ENCODE peak calls at places on chromosomes 4 and X, in five cellular contexts. One of them, this sample, is unnamed.
A peak's percentile ranks its signal among the peaks of the same experiment; 100 is the strongest.

GRCh38 chrX:151396042-151396826 is 772 bp upstream of the VMA21 start:
- DNase-seq in colonic mucosa: no peak
- DNase-seq in cardiac muscle cell: no peak
- DNase-seq in tibial artery: peak; percentile 22
- DNase-seq in pancreas: no peak
- DNase-seq in this sample: peak; percentile 61

GRCh38 chrX:51456814-51457213 is 39.6 kb downstream of the NUDT11 start:
- DNase-seq in colonic mucosa: no peak
- DNase-seq in cardiac muscle cell: peak; percentile 36
- DNase-seq in tibial artery: no peak
- DNase-seq in pancreas: no peak
- DNase-seq in this sample: no peak

GRCh38 chr4:166972071-166972470 is 262.2 kb downstream of the SPOCK3 start:
- DNase-seq in colonic mucosa: no peak
- DNase-seq in cardiac muscle cell: no peak
- DNase-seq in tibial artery: no peak
- DNase-seq in pancreas: no peak
- DNase-seq in this sample: no peak

GRCh38 chr4:2261110-2261852 is 628 bp downstream of the MXD4 start:
- DNase-seq in colonic mucosa: peak; percentile 62
- DNase-seq in cardiac muscle cell: peak; percentile 64
- DNase-seq in tibial artery: peak; percentile 36
- DNase-seq in pancreas: peak; percentile 73
- DNase-seq in this sample: peak; percentile 55

GRCh38 chr4:183080372-183081115 is 18.5 kb upstream of the WWC2 start:
- DNase-seq in colonic mucosa: no peak
- DNase-seq in cardiac muscle cell: no peak
- DNase-seq in tibial artery: no peak
- DNase-seq in pancreas: no peak
- DNase-seq in this sample: no peak

GRCh38 chr4:141599853-141600252 is 36.5 kb upstream of the IL15 start:
- DNase-seq in colonic mucosa: no peak
- DNase-seq in cardiac muscle cell: no peak
- DNase-seq in tibial artery: no peak
- DNase-seq in pancreas: no peak
- DNase-seq in this sample: no peak

GRCh38 chr4:173218411-173219125 is 50.0 kb downstream of the GALNT7 start:
- DNase-seq in colonic mucosa: no peak
- DNase-seq in cardiac muscle cell: no peak
- DNase-seq in tibial artery: no peak
- DNase-seq in pancreas: no peak
- DNase-seq in this sample: no peak

GRCh38 chrX:7759832-7760231 is 83.1 kb upstream of the VCX start:
- DNase-seq in colonic mucosa: no peak
- DNase-seq in cardiac muscle cell: peak; percentile 32
- DNase-seq in tibial artery: no peak
- DNase-seq in pancreas: no peak
- DNase-seq in this sample: peak; percentile 11

GRCh38 chrX:120740072-120740471 is 110.2 kb upstream of the C1GALT1C1 start:
- DNase-seq in colonic mucosa: no peak
- DNase-seq in cardiac muscle cell: no peak
- DNase-seq in tibial artery: no peak
- DNase-seq in pancreas: no peak
- DNase-seq in this sample: no peak

GRCh38 chr4:148962539-148963290 is 520.5 kb upstream of the NR3C2 start:
- DNase-seq in colonic mucosa: no peak
- DNase-seq in cardiac muscle cell: no peak
- DNase-seq in tibial artery: no peak
- DNase-seq in pancreas: no peak
- DNase-seq in this sample: no peak

GRCh38 chr4:164949448-164950118 is 27.9 kb downstream of the TRIM61 start:
- DNase-seq in colonic mucosa: no peak
- DNase-seq in cardiac muscle cell: no peak
- DNase-seq in tibial artery: no peak
- DNase-seq in pancreas: no peak
- DNase-seq in this sample: no peak

GRCh38 chr4:123945301-123945700 is 548.7 kb downstream of the SPRY1 start:
- DNase-seq in colonic mucosa: no peak
- DNase-seq in cardiac muscle cell: no peak
- DNase-seq in tibial artery: no peak
- DNase-seq in pancreas: no peak
- DNase-seq in this sample: no peak

GRCh38 chr4:88178633-88179231 is 20.3 kb upstream of the ABCG2 start:
- DNase-seq in colonic mucosa: no peak
- DNase-seq in cardiac muscle cell: no peak
- DNase-seq in tibial artery: no peak
- DNase-seq in pancreas: no peak
- DNase-seq in this sample: peak; percentile 38

GRCh38 chrX:24341795-24342194 is 18.6 kb upstream of the SUPT20HL1 start:
- DNase-seq in colonic mucosa: no peak
- DNase-seq in cardiac muscle cell: no peak
- DNase-seq in tibial artery: no peak
- DNase-seq in pancreas: no peak
- DNase-seq in this sample: no peak

GRCh38 chr4:145619639-145619996 is 433 bp downstream of the MMAA start:
- DNase-seq in colonic mucosa: peak; percentile 80
- DNase-seq in cardiac muscle cell: peak; percentile 31
- DNase-seq in tibial artery: peak; percentile 47
- DNase-seq in pancreas: peak; percentile 80
- DNase-seq in this sample: peak; percentile 93

GRCh38 chr4:187618701-187619278 is 376.8 kb upstream of the ZFP42 start:
- DNase-seq in colonic mucosa: no peak
- DNase-seq in cardiac muscle cell: no peak
- DNase-seq in tibial artery: no peak
- DNase-seq in pancreas: no peak
- DNase-seq in this sample: no peak

GRCh38 chr4:186557486-186557885 is 2.1 kb upstream of the MTNR1A start:
- DNase-seq in colonic mucosa: no peak
- DNase-seq in cardiac muscle cell: no peak
- DNase-seq in tibial artery: no peak
- DNase-seq in pancreas: no peak
- DNase-seq in this sample: no peak

GRCh38 chr4:146500216-146500615 is 21.5 kb downstream of the SLC10A7 start:
- DNase-seq in colonic mucosa: no peak
- DNase-seq in cardiac muscle cell: no peak
- DNase-seq in tibial artery: no peak
- DNase-seq in pancreas: no peak
- DNase-seq in this sample: no peak

GRCh38 chrX:139759637-139760036 is 51.7 kb upstream of the MCF2 start:
- DNase-seq in colonic mucosa: no peak
- DNase-seq in cardiac muscle cell: peak; percentile 9
- DNase-seq in tibial artery: no peak
- DNase-seq in pancreas: no peak
- DNase-seq in this sample: no peak

GRCh38 chr4:79673321-79673720 is 265.3 kb upstream of the GK2 start:
- DNase-seq in colonic mucosa: no peak
- DNase-seq in cardiac muscle cell: no peak
- DNase-seq in tibial artery: no peak
- DNase-seq in pancreas: no peak
- DNase-seq in this sample: no peak

GRCh38 chr4:7813674-7814073 is 126.0 kb downstream of the AFAP1 start:
- DNase-seq in colonic mucosa: no peak
- DNase-seq in cardiac muscle cell: no peak
- DNase-seq in tibial artery: no peak
- DNase-seq in pancreas: no peak
- DNase-seq in this sample: no peak

GRCh38 chr4:40388248-40388647 is 53.1 kb downstream of the CHRNA9 start:
- DNase-seq in colonic mucosa: no peak
- DNase-seq in cardiac muscle cell: no peak
- DNase-seq in tibial artery: no peak
- DNase-seq in pancreas: no peak
- DNase-seq in this sample: no peak

GRCh38 chrX:129678881-129679195 is 24.1 kb upstream of the APLN start:
- DNase-seq in colonic mucosa: no peak
- DNase-seq in cardiac muscle cell: no peak
- DNase-seq in tibial artery: no peak
- DNase-seq in pancreas: no peak
- DNase-seq in this sample: no peak

GRCh38 chr4:187578103-187578502 is 417.5 kb upstream of the ZFP42 start:
- DNase-seq in colonic mucosa: no peak
- DNase-seq in cardiac muscle cell: no peak
- DNase-seq in tibial artery: no peak
- DNase-seq in pancreas: no peak
- DNase-seq in this sample: no peak

GRCh38 chrX:82087699-82088098 is 885.8 kb downstream of the SH3BGRL start:
- DNase-seq in colonic mucosa: no peak
- DNase-seq in cardiac muscle cell: no peak
- DNase-seq in tibial artery: peak; percentile 19
- DNase-seq in pancreas: no peak
- DNase-seq in this sample: peak; percentile 0

GRCh38 chr4:173061160-173061559 is 107.5 kb upstream of the GALNT7 start:
- DNase-seq in colonic mucosa: no peak
- DNase-seq in cardiac muscle cell: no peak
- DNase-seq in tibial artery: no peak
- DNase-seq in pancreas: no peak
- DNase-seq in this sample: no peak

GRCh38 chr4:168766537-168767316 is 243.3 kb downstream of the CBR4 start:
- DNase-seq in colonic mucosa: no peak
- DNase-seq in cardiac muscle cell: no peak
- DNase-seq in tibial artery: peak; percentile 33
- DNase-seq in pancreas: no peak
- DNase-seq in this sample: peak; percentile 71

GRCh38 chrX:132127748-132128147 is at the start of gene FRMD7:
- DNase-seq in colonic mucosa: no peak
- DNase-seq in cardiac muscle cell: no peak
- DNase-seq in tibial artery: no peak
- DNase-seq in pancreas: peak; percentile 20
- DNase-seq in this sample: no peak

GRCh38 chrX:13717697-13718483 is 16.5 kb downstream of the TRAPPC2 start:
- DNase-seq in colonic mucosa: no peak
- DNase-seq in cardiac muscle cell: no peak
- DNase-seq in tibial artery: peak; percentile 38
- DNase-seq in pancreas: no peak
- DNase-seq in this sample: no peak

GRCh38 chr4:152713951-152714705 is 34.3 kb upstream of the TMEM154 start:
- DNase-seq in colonic mucosa: no peak
- DNase-seq in cardiac muscle cell: no peak
- DNase-seq in tibial artery: no peak
- DNase-seq in pancreas: no peak
- DNase-seq in this sample: no peak

GRCh38 chr4:158850800-158851644 is 82.2 kb downstream of the FNIP2 start:
- DNase-seq in colonic mucosa: no peak
- DNase-seq in cardiac muscle cell: peak; percentile 53
- DNase-seq in tibial artery: no peak
- DNase-seq in pancreas: no peak
- DNase-seq in this sample: peak; percentile 24

DNA sequence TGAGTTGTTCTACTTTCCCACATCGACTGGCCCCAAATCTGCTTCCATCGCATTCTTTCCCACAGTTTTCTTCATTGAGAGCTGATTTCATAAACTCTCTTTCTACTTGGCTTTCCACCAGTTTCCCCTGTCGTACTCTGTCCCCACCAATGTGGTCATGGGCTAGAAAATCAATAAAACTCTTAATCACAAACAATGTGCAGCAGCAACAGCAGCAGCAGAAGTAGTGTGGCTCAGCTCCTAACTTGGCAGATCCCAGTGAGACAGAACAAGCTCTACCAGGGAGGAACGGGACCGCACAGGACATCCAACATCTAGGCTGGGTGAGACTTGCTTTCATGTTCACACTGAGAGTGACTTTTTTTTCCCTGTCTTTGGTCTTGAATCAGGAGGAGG is 3.1 kb upstream of the SETD7 start:
- DNase-seq in colonic mucosa: no peak
- DNase-seq in cardiac muscle cell: no peak
- DNase-seq in tibial artery: no peak
- DNase-seq in pancreas: peak; percentile 33
- DNase-seq in this sample: no peak
- H3K27ac ChIP-seq in colonic mucosa: no peak overlapping the region
- H3K27ac ChIP-seq in cardiac muscle cell: no peak overlapping the region
- H3K27ac ChIP-seq in tibial artery: no peak overlapping the region
- H3K27ac ChIP-seq in pancreas: no peak overlapping the region
- H3K27ac ChIP-seq in this sample: peak overlapping the region; percentile 18

DNA sequence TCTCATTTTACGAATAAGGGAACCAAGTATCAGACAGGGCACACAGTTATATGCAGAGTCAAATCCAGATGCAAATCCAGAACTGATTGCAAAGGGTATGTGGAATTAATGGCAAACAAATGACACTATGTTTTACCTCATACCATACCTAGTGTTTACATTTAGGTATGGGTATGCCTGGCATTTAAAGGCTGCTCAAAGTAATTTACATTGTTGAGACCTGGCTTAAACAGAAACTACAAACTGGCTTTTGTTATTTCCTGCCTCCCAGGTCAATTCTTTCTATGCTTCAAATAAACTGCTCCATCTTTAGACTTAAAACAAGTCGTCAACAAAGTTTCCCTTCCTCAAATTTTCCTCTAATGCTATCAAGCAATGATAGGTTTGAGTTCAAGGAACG is 33.7 kb downstream of the ANKRD17 start:
- DNase-seq in colonic mucosa: no peak
- DNase-seq in cardiac muscle cell: no peak
- DNase-seq in tibial artery: no peak
- DNase-seq in pancreas: no peak
- DNase-seq in this sample: no peak
- H3K27ac ChIP-seq in colonic mucosa: no peak overlapping the region
- H3K27ac ChIP-seq in cardiac muscle cell: peak overlapping the region; percentile 58
- H3K27ac ChIP-seq in tibial artery: no peak overlapping the region
- H3K27ac ChIP-seq in pancreas: no peak overlapping the region
- H3K27ac ChIP-seq in this sample: no peak overlapping the region

GRCh38 chr4:122775039-122775438 is 42.5 kb downstream of the BBS12 start:
- DNase-seq in colonic mucosa: no peak
- DNase-seq in cardiac muscle cell: no peak
- DNase-seq in tibial artery: no peak
- DNase-seq in pancreas: no peak
- DNase-seq in this sample: no peak
- H3K27ac ChIP-seq in colonic mucosa: no peak overlapping the region
- H3K27ac ChIP-seq in cardiac muscle cell: no peak overlapping the region
- H3K27ac ChIP-seq in tibial artery: no peak overlapping the region
- H3K27ac ChIP-seq in pancreas: no peak overlapping the region
- H3K27ac ChIP-seq in this sample: no peak overlapping the region

DNA sequence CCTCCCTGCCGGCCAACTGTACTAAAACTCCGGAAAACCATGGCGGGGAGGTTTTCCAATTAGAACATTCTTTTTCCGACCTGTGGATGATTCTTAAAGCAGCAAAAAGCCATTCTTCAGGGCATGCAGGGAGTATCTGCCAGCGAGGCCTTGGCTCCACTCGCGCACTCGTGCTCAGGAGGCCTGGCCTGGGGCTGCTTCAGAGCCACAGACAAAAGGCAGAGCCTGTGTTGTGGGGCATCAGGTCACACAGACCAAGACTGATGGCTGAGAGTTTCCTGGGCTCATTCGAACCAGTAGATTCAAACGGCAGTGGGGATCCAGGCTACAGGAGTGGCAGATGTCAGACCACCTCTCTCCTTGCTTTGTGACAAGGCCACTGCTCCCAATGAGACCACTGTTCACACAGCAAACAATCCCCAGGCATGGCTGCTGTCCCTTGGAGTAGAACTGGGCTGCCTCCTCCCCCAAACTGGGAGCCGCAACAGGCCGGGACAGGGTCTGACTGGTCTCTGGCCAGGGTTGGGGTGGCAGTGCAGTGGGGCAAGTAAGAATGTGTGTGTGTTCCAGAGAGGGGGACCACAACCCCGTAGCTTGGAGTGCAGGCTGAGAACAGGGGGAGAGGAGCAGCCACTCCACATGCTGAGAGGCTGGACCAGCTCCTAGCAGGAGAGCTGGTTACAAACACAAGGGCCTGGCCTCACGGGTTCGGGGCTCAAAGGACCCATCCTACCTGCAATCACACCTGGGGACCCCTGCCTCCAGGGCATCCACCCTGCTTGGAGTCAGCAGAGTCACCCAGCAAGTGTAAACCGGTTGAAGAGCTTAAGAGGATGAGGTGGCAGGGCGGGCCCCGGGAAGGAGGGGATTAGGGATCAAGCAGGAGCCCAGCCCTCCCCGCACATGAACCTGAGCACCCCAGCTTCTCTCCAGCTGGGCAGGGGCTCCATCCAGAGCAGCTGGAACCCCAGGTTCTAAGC is 3.9 kb upstream of the ZNF185 start:
- DNase-seq in colonic mucosa: no peak
- DNase-seq in cardiac muscle cell: no peak
- DNase-seq in tibial artery: no peak
- DNase-seq in pancreas: no peak
- DNase-seq in this sample: no peak
- H3K27ac ChIP-seq in colonic mucosa: no peak overlapping the region
- H3K27ac ChIP-seq in cardiac muscle cell: no peak overlapping the region
- H3K27ac ChIP-seq in tibial artery: no peak overlapping the region
- H3K27ac ChIP-seq in pancreas: no peak overlapping the region
- H3K27ac ChIP-seq in this sample: no peak overlapping the region

This sample was measured in small intestine.